ENCODE peak calls at places on chromosomes 3 and 15, in four cellular contexts. D, R, I and O are unnamed samples.

GRCh38 chr3:140399853-140400252 is 278.0 kb upstream of the TRIM42 start:
- DNase-seq in D (no peak), R (no peak), I (no peak), O (no peak)

GRCh38 chr3:145015243-145015642 is 1043.6 kb downstream of the DIPK2A start:
- DNase-seq in D (no peak), R (no peak), I (no peak), O (no peak)

GRCh38 chr15:89077750-89078149 is 10.5 kb upstream of the ABHD2 start:
- DNase-seq in D (no peak), R (no peak), I (no peak), O (no peak)

GRCh38 chr3:126474498-126475410 is 937 bp downstream of the ZXDC start:
- DNase-seq in D (no peak), R (no peak), I (no peak), O (peak; percentile 62)

GRCh38 chr3:51982352-51982837 is 940 bp upstream of the ACY1 start:
- DNase-seq in D (no peak), R (no peak), I (no peak), O (no peak)

GRCh38 chr15:31274496-31275330 is 51.9 kb upstream of the KLF13 start:
- DNase-seq in D (peak; percentile 7), R (no peak), I (no peak), O (peak; percentile 52)

GRCh38 chr3:142586803-142587406 is 8.4 kb upstream of the ATR start:
- DNase-seq in D (no peak), R (peak; percentile 62), I (no peak), O (no peak)

GRCh38 chr15:40088929-40089755 is 19.5 kb downstream of the BMF start:
- DNase-seq in D (no peak), R (no peak), I (no peak), O (no peak)

GRCh38 chr15:52379395-52380111 is 83.9 kb upstream of the MYO5C start:
- DNase-seq in D (no peak), R (no peak), I (no peak), O (no peak)

GRCh38 chr15:33160054-33160453 is 34.5 kb downstream of the FMN1 start:
- DNase-seq in D (no peak), R (no peak), I (no peak), O (no peak)

GRCh38 chr15:93719941-93720351 is 511.4 kb upstream of the MCTP2 start:
- DNase-seq in D (no peak), R (no peak), I (no peak), O (no peak)

GRCh38 chr3:151226825-151227224 is 23.8 kb upstream of the GPR171 start:
- DNase-seq in D (no peak), R (no peak), I (no peak), O (no peak)

GRCh38 chr3:133237380-133237779 is 162.5 kb upstream of the BFSP2 start:
- DNase-seq in D (no peak), R (no peak), I (no peak), O (no peak)

GRCh38 chr15:80820092-80820491 is 40.9 kb downstream of the CEMIP start:
- DNase-seq in D (no peak), R (no peak), I (no peak), O (no peak)

GRCh38 chr15:88015228-88015860 is 241.2 kb downstream of the NTRK3 start:
- DNase-seq in D (no peak), R (no peak), I (peak; percentile 27), O (no peak)

GRCh38 chr3:133854264-133854663 is 41.4 kb downstream of the RAB6B start:
- DNase-seq in D (no peak), R (no peak), I (no peak), O (no peak)

GRCh38 chr15:72722071-72722696 is 36.2 kb downstream of the BBS4 start:
- DNase-seq in D (peak; percentile 63), R (peak; percentile 21), I (peak; percentile 33), O (peak; percentile 61)

GRCh38 chr15:75533945-75534344 is 45.2 kb downstream of the PTPN9 start:
- DNase-seq in D (no peak), R (no peak), I (no peak), O (no peak)

GRCh38 chr3:51673181-51673801 is 2.2 kb downstream of the TEX264 start:
- DNase-seq in D (no peak), R (no peak), I (peak; percentile 3), O (no peak)

GRCh38 chr3:71378509-71378908 is 205.0 kb downstream of the FOXP1 start:
- DNase-seq in D (no peak), R (no peak), I (no peak), O (no peak)

GRCh38 chr3:157103280-157103679 is 56.7 kb downstream of the CCNL1 start:
- DNase-seq in D (no peak), R (no peak), I (no peak), O (no peak)

GRCh38 chr3:118817748-118818165 is 216.9 kb downstream of the IGSF11 start:
- DNase-seq in D (no peak), R (peak; percentile 19), I (no peak), O (no peak)

GRCh38 chr15:78808550-78808949 is 2.7 kb downstream of the ADAMTS7 start:
- DNase-seq in D (no peak), R (no peak), I (peak; percentile 58), O (peak; percentile 69)

GRCh38 chr3:184669578-184669977 is 42.3 kb downstream of the MAGEF1 start:
- DNase-seq in D (no peak), R (no peak), I (no peak), O (no peak)

GRCh38 chr15:32669870-32670623 is 28.5 kb downstream of the SCG5 start:
- DNase-seq in D (no peak), R (no peak), I (no peak), O (no peak)

GRCh38 chr3:62496509-62496908 is 123.2 kb upstream of the FEZF2 start:
- DNase-seq in D (no peak), R (no peak), I (no peak), O (no peak)

GRCh38 chr3:123084738-123085237 is 18.0 kb downstream of the PDIA5 start:
- DNase-seq in D (peak; percentile 73), R (no peak), I (no peak), O (no peak)

GRCh38 chr3:167936010-167936409 is 159.7 kb downstream of the GOLIM4 start:
- DNase-seq in D (no peak), R (no peak), I (no peak), O (no peak)

GRCh38 chr15:74123685-74124084 is 6.7 kb upstream of the ISLR2 start:
- DNase-seq in D (no peak), R (no peak), I (no peak), O (no peak)
- H3K27me3 ChIP-seq in D (no peaks in the 10 kb centered on the region), R (peaks cover 46% of the 10 kb centered on the region), I (peaks cover 85% of the 10 kb centered on the region), O (peaks cover 4% of the 10 kb centered on the region)

GRCh38 chr3:155704771-155705559 is 39.9 kb downstream of the PLCH1 start:
- DNase-seq in D (no peak), R (no peak), I (no peak), O (no peak)
- H3K4me1 ChIP-seq in D (no peaks in the 10 kb centered on the region), R (no peaks in the 10 kb centered on the region), I (no peaks in the 10 kb centered on the region), O (no peaks in the 10 kb centered on the region)

GRCh38 chr3:66378256-66378655 is 122.6 kb downstream of the LRIG1 start:
- DNase-seq in D (no peak), R (no peak), I (no peak), O (no peak)
- TF ChIP-seq CTCF in D (no peak), R (peak; percentile 53), I (peak; percentile 57), O (peak; percentile 15)

GRCh38 chr15:44023176-44023575 is 171.9 kb downstream of the FRMD5 start:
- DNase-seq in D (no peak), R (no peak), I (no peak), O (no peak)
- H3K27me3 ChIP-seq in D (no peaks in the 10 kb centered on the region), R (no peaks in the 10 kb centered on the region), I (no peaks in the 10 kb centered on the region), O (no peaks in the 10 kb centered on the region)

GRCh38 chr15:29278436-29279099 is 8.9 kb upstream of the NSMCE3 start:
- DNase-seq in D (no peak), R (no peak), I (no peak), O (no peak)
- H3K4me1 ChIP-seq in D (no peaks in the 10 kb centered on the region), R (peaks cover 10% of the 10 kb centered on the region), I (no peaks in the 10 kb centered on the region), O (no peaks in the 10 kb centered on the region)

DNA sequence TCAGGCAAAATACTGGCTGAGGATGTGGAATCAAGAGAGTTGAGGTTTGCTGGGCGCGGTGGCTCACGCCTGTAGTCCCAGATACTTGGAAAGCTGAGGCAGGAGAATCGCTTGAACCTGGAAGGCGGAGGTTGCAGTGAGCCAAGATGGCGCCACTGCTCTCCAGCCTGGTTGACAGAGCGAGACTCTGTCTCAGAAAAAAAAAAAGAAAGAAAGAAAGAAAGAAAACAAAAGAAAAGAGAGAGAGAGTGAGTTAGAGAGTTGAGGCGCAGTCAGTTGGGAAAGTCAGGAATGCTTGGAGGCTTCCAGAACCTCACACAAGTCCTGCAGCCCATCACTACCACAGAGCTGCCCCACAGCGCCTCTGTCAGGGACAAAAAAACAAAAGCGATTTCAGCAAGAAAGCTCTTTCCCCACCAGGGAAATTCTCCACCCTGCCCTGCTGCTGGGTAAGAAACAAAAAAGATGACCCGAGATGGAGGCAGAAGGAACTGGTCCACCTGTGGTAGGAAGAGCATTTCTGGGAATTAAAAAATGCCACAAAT is 13.8 kb downstream of the HDC start:
- DNase-seq in D (no peak), R (no peak), I (no peak), O (no peak)
- TF ChIP-seq CTCF in D (no peak), R (no peak), I (no peak), O (no peak)

GRCh38 chr3:46882377-46883015 is 5.0 kb downstream of the PTH1R start:
- DNase-seq in D (peak; percentile 71), R (no peak), I (no peak), O (no peak)
- H3K27me3 ChIP-seq in D (no peaks in the 10 kb centered on the region), R (peaks cover 59% of the 10 kb centered on the region), I (peaks cover 43% of the 10 kb centered on the region), O (peaks cover 16% of the 10 kb centered on the region)

DNA sequence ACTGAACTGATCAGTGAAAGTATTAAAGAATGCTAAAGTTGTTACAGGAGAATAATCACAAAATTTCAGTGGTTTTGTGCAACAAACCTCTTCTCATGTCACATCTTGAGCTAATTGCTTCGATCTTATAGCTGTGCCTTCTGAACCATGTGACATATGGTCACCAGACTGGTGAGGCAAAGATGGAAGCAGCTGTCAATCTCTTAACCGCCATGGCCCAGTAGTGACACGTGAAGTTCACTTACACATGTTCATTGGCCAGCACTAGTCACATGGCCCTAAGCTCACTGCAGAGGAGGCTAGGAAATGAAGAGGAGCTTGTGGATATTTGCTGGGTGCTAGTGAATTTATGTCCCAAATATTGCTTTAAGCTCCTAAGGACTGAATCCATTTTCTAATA is 32.5 kb downstream of the BOC start:
- DNase-seq in D (no peak), R (no peak), I (no peak), O (no peak)
- H3K4me1 ChIP-seq in D (peaks cover 34% of the 10 kb centered on the region), R (peaks cover 54% of the 10 kb centered on the region), I (peaks cover 40% of the 10 kb centered on the region), O (no peaks in the 10 kb centered on the region)